ENCODE peak calls at places on chromosomes 13 and 19, in ten cellular contexts. I, A, L, J, Z, S, X, Y, M and D are unnamed samples.

GRCh38 chr19:32407004-32407992 is 1.7 kb downstream of the DPY19L3 start:
- DNase-seq in I (no peak), A (peak; percentile 71), L (peak; percentile 86), J (no peak), Z (no peak), S (peak; percentile 12), X (no peak), Y (no peak), M (peak; percentile 79), D (no peak)

GRCh38 chr19:48810151-48810550 is 678 bp downstream of the BCAT2 start:
- DNase-seq in I (no peak), A (no peak), L (no peak), J (no peak), Z (no peak), S (no peak), X (no peak), Y (no peak), M (no peak), D (no peak)

GRCh38 chr19:23957660-23958281 is 43.1 kb downstream of the ZNF726 start:
- DNase-seq in I (peak; percentile 40), A (peak; percentile 96), L (no peak), J (peak; percentile 14), Z (no peak), S (peak; percentile 18), X (no peak), Y (peak; percentile 56), M (no peak), D (peak; percentile 86)

GRCh38 chr19:14433454-14434156 is 499 bp downstream of the PKN1 start:
- DNase-seq in I (no peak), A (no peak), L (peak; percentile 49), J (no peak), Z (no peak), S (peak; percentile 75), X (no peak), Y (no peak), M (peak; percentile 40), D (no peak)

GRCh38 chr19:23698711-23699520 is 11.9 kb upstream of the ZNF675 start:
- DNase-seq in I (no peak), A (no peak), L (no peak), J (no peak), Z (peak; percentile 61), S (peak; percentile 53), X (no peak), Y (no peak), M (no peak), D (no peak)

GRCh38 chr19:17325133-17325532 is 9.5 kb downstream of the ANO8 start:
- DNase-seq in I (no peak), A (no peak), L (no peak), J (no peak), Z (no peak), S (no peak), X (no peak), Y (no peak), M (no peak), D (no peak)

GRCh38 chr19:11405846-11406643 is 13.1 kb downstream of the RGL3 start:
- DNase-seq in I (no peak), A (no peak), L (no peak), J (no peak), Z (no peak), S (no peak), X (no peak), Y (no peak), M (no peak), D (no peak)

GRCh38 chr13:36998624-36999041 is 507 bp downstream of the ALG5 start:
- DNase-seq in I (no peak), A (no peak), L (peak; percentile 26), J (no peak), Z (peak; percentile 26), S (peak; percentile 11), X (no peak), Y (no peak), M (peak; percentile 32), D (no peak)

GRCh38 chr19:31141301-31141700 is 207.9 kb downstream of the TSHZ3 start:
- DNase-seq in I (no peak), A (no peak), L (no peak), J (no peak), Z (no peak), S (no peak), X (no peak), Y (no peak), M (no peak), D (no peak)
- H3K4me3 ChIP-seq in I (no peak overlapping the region), A (no peak overlapping the region), L (no peak overlapping the region), J (no peak overlapping the region), Z (no peak overlapping the region), S (no peak overlapping the region), X (no peak overlapping the region), Y (no peak overlapping the region), M (no peak overlapping the region), D (no peak overlapping the region)

GRCh38 chr13:41384749-41385503 is 72.4 kb upstream of the RGCC start:
- DNase-seq in I (no peak), A (no peak), L (no peak), J (no peak), Z (no peak), S (no peak), X (no peak), Y (no peak), M (no peak), D (no peak)
- TF ChIP-seq CTCF in I (peak; percentile 32), A (peak; percentile 40), L (peak; percentile 27), J (peak; percentile 21), Z (no peak), S (peak; percentile 25), X (peak; percentile 23), Y (peak; percentile 43), M (no peak), D (peak; percentile 48)

GRCh38 chr13:33281951-33282595 is 3.5 kb downstream of the STARD13 start:
- DNase-seq in I (no peak), A (peak; percentile 76), L (no peak), J (no peak), Z (no peak), S (no peak), X (no peak), Y (no peak), M (no peak), D (no peak)

GRCh38 chr13:33279898-33280549 is 5.5 kb downstream of the STARD13 start:
- DNase-seq in I (no peak), A (peak; percentile 80), L (no peak), J (no peak), Z (peak; percentile 63), S (no peak), X (no peak), Y (no peak), M (no peak), D (no peak)

GRCh38 chr13:33280550-33280905 is 5.0 kb downstream of the STARD13 start:
- DNase-seq in I (no peak), A (no peak), L (no peak), J (no peak), Z (no peak), S (no peak), X (no peak), Y (no peak), M (no peak), D (no peak)

GRCh38 chr13:33279414-33279813 is 6.1 kb downstream of the STARD13 start:
- DNase-seq in I (no peak), A (no peak), L (no peak), J (no peak), Z (no peak), S (peak; percentile 64), X (no peak), Y (no peak), M (no peak), D (no peak)

DNA sequence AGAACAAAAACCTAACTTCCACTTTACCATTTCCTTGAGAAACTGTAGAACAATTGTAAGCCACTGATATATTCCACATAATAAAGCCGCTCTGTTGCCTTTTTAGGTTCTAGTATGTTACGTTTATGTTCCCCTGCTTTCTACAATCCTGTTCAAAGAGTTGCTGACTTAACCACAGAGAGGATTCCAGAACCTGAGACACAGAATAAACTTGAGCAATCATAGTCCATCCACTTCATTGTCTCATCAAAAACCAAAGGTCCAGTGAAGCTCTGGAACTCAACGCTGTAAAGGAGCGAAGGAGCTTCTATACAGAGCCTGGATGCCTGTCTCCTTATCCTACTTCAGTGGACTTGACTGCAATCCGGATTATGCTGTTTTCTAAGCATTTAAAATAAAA is 4.6 kb downstream of the STARD13 start:
- DNase-seq in I (no peak), A (no peak), L (no peak), J (no peak), Z (no peak), S (no peak), X (no peak), Y (no peak), M (no peak), D (no peak)
- H3K4me3 ChIP-seq in I (no peak overlapping the region), A (no peak overlapping the region), L (no peak overlapping the region), J (no peak overlapping the region), Z (no peak overlapping the region), S (no peak overlapping the region), X (no peak overlapping the region), Y (no peak overlapping the region), M (no peak overlapping the region), D (no peak overlapping the region)

GRCh38 chr19:15450528-15450890 is 753 bp upstream of the WIZ start:
- DNase-seq in I (no peak), A (no peak), L (no peak), J (no peak), Z (no peak), S (no peak), X (no peak), Y (no peak), M (no peak), D (no peak)

GRCh38 chr19:15449620-15450527 is at the start of gene WIZ:
- DNase-seq in I (no peak), A (peak; percentile 72), L (peak; percentile 77), J (no peak), Z (peak; percentile 73), S (peak; percentile 91), X (peak; percentile 81), Y (no peak), M (peak; percentile 88), D (no peak)

GRCh38 chr19:15448014-15448777 is 1.6 kb downstream of the WIZ start:
- DNase-seq in I (no peak), A (no peak), L (no peak), J (no peak), Z (no peak), S (no peak), X (no peak), Y (no peak), M (no peak), D (no peak)

GRCh38 chr19:15447057-15447456 is 2.7 kb downstream of the WIZ start:
- DNase-seq in I (no peak), A (no peak), L (no peak), J (no peak), Z (no peak), S (no peak), X (no peak), Y (no peak), M (no peak), D (no peak)

DNA sequence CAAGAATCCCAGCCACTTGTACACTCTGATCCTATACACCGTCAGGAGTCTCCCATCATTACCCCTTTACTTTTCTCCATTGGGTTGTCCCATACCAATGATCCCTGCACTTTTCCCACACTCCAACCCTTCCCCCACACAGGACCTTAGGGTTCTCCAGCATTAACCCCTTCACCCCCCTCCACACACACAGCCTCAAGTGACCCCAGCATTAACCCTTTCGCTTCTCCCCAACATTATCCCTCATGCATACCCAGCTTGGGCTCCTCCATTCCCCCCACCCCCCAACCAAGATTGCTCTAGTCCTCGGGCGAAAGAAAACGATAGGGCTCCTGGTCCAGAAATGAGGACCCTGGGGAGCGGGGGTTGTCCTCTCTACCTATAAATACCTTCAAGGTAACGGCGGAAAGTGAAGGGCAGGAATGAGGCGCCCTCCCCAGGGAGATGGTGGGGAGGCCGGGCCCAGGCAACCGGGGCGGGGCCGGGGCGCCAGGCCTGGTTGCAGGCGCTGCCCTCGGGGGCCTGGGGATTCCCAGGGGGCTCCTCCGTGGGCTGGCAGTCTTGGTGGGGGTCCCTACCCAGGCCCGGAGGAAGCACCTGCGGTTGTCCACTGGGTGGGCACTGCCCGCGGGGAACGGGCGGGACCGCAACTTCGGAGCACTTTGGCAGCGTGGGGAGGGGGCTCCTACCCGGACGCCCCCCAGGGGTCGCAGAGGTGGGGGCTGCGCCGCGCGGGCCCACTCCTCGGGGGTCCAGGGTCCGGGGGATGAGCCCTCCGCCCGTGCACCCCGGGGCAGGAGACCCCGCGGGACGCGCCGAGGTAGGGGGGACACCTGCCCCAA is 757 bp downstream of the WIZ start:
- DNase-seq in I (no peak), A (no peak), L (no peak), J (no peak), Z (no peak), S (no peak), X (no peak), Y (no peak), M (peak; percentile 47), D (no peak)
- TF ChIP-seq CTCF in I (no peak), A (no peak), L (no peak), J (no peak), Z (no peak), S (no peak), X (no peak), Y (no peak), M (no peak), D (no peak)